ENCODE peak calls at places on chromosomes 2 and 18, in four cellular contexts. Y, R, O and N are unnamed samples.
A peak's percentile ranks its signal among the peaks of the same experiment; 100 is the strongest.

GRCh38 chr2:144452169-144453038 is 67.5 kb downstream of the ZEB2 start:
- DNase-seq in O (peak; percentile 58), R (peak; percentile 49), Y (peak; percentile 55), N (peak; percentile 67)

GRCh38 chr2:128236491-128237035 is 82.1 kb downstream of the HS6ST1 start:
- DNase-seq in Y (no peak), R (peak; percentile 94), O (no peak), N (peak; percentile 83)

GRCh38 chr2:157840568-157841156 is 35.5 kb downstream of the ACVR1 start:
- DNase-seq in Y (peak; percentile 36), R (peak; percentile 39), O (no peak), N (no peak)

GRCh38 chr18:26159353-26159752 is 25.7 kb downstream of the PSMA8 start:
- DNase-seq in Y (no peak), O (no peak), R (no peak), N (no peak)

GRCh38 chr18:5582849-5583667 is 39.3 kb upstream of the EPB41L3 start:
- DNase-seq in Y (no peak), O (no peak), R (peak; percentile 62), N (no peak)

GRCh38 chr2:135820003-135820618 is 16.9 kb downstream of the LCT start:
- DNase-seq in O (no peak), R (peak; percentile 72), Y (no peak), N (no peak)

GRCh38 chr2:57888463-57888862 is 158.1 kb upstream of the VRK2 start:
- DNase-seq in R (no peak), O (no peak), Y (no peak), N (no peak)

GRCh38 chr2:106296182-106296815 is 102.2 kb upstream of the UXS1 start:
- DNase-seq in O (no peak), Y (no peak), R (no peak), N (no peak)

GRCh38 chr2:237956402-237956736 is 10.4 kb upstream of the UBE2F start:
- DNase-seq in Y (peak; percentile 57), R (no peak), O (no peak), N (no peak)

GRCh38 chr18:6543330-6543908 is 128.7 kb upstream of the L3MBTL4 start:
- DNase-seq in R (peak; percentile 55), O (no peak), Y (no peak), N (peak; percentile 48)

GRCh38 chr2:131657895-131658768 is 130.4 kb downstream of the CCDC74A start:
- DNase-seq in Y (no peak), O (no peak), R (no peak), N (no peak)

GRCh38 chr2:1968222-1968987 is 224.1 kb upstream of the PXDN start:
- DNase-seq in Y (no peak), O (no peak), R (no peak), N (no peak)

GRCh38 chr2:185738679-185739472 is at the start of gene FSIP2:
- DNase-seq in O (peak; percentile 83), Y (peak; percentile 96), R (peak; percentile 9), N (peak; percentile 89)

GRCh38 chr2:68292108-68292710 is 27.5 kb downstream of the CNRIP1 start:
- DNase-seq in R (peak; percentile 37), O (no peak), Y (no peak), N (peak; percentile 40)

GRCh38 chr18:45713239-45713638 is 10.7 kb upstream of the SLC14A1 start:
- DNase-seq in O (no peak), Y (no peak), R (no peak), N (no peak)

GRCh38 chr2:72012886-72013574 is 134.6 kb downstream of the CYP26B1 start:
- DNase-seq in Y (peak; percentile 29), O (no peak), R (no peak), N (no peak)

GRCh38 chr2:64865073-64865830 is 123.9 kb upstream of the SLC1A4 start:
- DNase-seq in O (peak; percentile 69), R (peak; percentile 54), Y (peak; percentile 65), N (peak; percentile 70)

GRCh38 chr2:68812256-68812655 is 58.9 kb downstream of the BMP10 start:
- DNase-seq in R (peak; percentile 19), Y (no peak), O (no peak), N (no peak)

GRCh38 chr2:238449241-238449640 is 22.5 kb downstream of the ASB1 start:
- DNase-seq in R (no peak), Y (no peak), O (no peak), N (no peak)

GRCh38 chr2:215431778-215432758 is 3.8 kb downstream of the FN1 start:
- DNase-seq in O (no peak), Y (no peak), R (no peak), N (no peak)

DNA sequence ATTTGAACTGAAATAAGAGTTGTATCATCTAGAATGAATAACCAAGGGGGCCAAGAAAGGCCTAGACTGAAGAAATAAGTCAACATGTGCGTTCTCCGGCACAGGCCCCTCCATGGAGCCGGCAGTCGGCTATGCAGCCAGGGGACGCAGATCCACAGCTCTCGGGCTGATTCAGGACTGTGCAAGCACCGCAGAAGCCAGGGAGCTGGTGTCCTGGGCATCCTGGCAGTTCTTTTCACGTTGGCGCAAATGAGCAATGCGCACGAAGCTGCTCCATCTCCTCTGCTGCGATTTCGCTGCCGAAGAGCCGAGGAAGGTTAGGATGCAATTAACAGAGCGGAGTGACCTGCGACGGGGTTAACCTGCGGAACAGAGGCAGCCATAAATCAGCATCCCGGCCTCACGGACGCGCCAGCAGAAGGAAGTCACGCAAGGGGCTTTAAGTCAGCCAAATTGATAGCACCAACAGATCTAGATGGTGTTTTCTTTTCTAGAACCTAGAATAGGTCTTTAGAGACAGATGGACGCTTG is 107.1 kb upstream of the POU3F3 start:
- DNase-seq in O (no peak), Y (no peak), R (no peak), N (no peak)
- H4K91ac ChIP-seq in O (no peak overlapping the region), Y (no peak overlapping the region), R (no peak overlapping the region), N (peak overlapping the region; percentile 10)

DNA sequence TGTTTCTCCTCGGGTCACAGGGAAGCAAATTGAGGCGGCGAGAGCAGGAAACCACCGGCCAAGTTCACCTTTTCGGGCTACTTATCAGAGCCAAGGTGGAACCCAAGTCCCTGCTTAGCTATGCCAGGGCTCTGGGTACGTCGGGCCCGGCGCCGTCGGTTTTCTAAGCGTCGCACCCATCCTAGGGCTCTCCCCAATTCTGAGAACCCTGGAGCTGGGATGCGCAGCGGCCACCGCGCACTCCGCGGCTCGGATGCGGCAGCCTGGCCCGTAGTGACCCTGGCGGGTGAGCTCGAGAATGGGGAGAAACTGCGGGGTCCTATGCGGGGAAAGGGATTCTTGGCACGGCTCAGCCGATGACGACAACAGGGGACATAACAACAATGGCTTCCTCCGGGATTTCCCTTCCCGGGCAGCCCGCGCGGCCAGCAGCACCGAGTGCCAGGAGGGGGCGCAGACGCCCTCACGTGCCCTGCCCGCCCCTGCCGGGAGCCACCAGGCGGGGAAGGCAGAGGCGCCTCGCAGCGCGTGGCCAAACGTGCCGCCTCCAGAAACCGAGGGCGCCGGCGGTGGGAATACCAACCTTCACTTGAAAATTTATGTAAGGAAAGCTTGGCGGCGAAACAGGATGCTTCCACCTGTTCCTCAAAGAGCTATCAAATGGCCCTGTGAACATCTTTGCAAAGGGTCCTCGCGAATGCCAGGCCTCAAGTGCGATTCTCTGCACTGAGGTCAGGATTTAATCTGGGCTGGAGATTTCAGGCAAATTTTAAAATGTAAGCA is 2.1 kb upstream of the SLC30A3 start:
- DNase-seq in Y (peak; percentile 89), O (peak; percentile 73), R (peak; percentile 35), N (peak; percentile 71)
- H4K91ac ChIP-seq in Y (no peak overlapping the region), O (no peak overlapping the region), R (no peak overlapping the region), N (no peak overlapping the region)

GRCh38 chr2:16238001-16238755 is 297.8 kb downstream of the MYCN start:
- DNase-seq in Y (no peak), R (no peak), O (no peak), N (no peak)
- H4K91ac ChIP-seq in Y (no peak overlapping the region), R (no peak overlapping the region), O (no peak overlapping the region), N (no peak overlapping the region)

DNA sequence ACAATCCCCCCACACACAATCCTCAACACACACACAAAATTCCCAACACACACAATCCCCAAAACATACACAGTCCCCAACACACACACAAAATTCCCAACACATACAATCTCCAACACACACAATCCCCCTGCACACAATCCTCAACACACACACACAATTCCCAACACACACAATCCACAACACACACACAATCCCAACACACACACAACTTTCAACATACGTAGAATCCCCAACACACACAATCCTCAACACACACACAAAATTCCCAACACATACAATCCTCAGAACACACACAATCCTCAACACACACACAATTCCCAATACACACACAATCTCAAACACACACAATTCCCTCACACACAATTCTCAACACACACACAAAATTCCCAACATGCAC is 2.6 kb upstream of the PDCD1 start:
- DNase-seq in R (no peak), Y (no peak), O (no peak), N (no peak)
- H4K91ac ChIP-seq in R (no peak overlapping the region), Y (no peak overlapping the region), O (no peak overlapping the region), N (no peak overlapping the region)